ENCODE peak calls at places on chromosome 16, in eight cellular contexts. P is hepatocyte, A is HCT116, R is GM23338, O is OCI-LY7, G is PC-9, T is MM.1S, X is Karpas-422. L is an unnamed sample. For H3K9me2, the result is how much of the 10 kb centered on the place peaks cover.

GRCh38 chr16:6531067-6531466 is 801.6 kb upstream of the RBFOX1 start:
- DNase-seq in P (no peak), A (no peak), R (no peak), O (no peak), G (no peak), T (no peak), X (no peak), L (no peak)

GRCh38 chr16:4055748-4056147 is 60.5 kb downstream of the ADCY9 start:
- DNase-seq in P (no peak), A (no peak), R (no peak), O (no peak), G (no peak), T (no peak), X (no peak), L (no peak)

GRCh38 chr16:77599793-77600415 is 122.4 kb upstream of the NUDT7 start:
- DNase-seq in P (peak), A (peak), R (peak), O (peak), G (no peak), T (peak), X (peak), L (peak)

GRCh38 chr16:58110590-58111330 is 18.4 kb downstream of the CFAP20 start:
- DNase-seq in P (no peak), A (no peak), R (peak), O (no peak), G (no peak), T (no peak), X (no peak), L (peak)

GRCh38 chr16:23499801-23500200 is 10.5 kb downstream of the GGA2 start:
- DNase-seq in P (no peak), A (no peak), R (peak), O (peak), G (no peak), T (no peak), X (no peak), L (no peak)

GRCh38 chr16:85199069-85199725 is 86.9 kb upstream of the CIBAR2 start:
- DNase-seq in P (no peak), A (no peak), R (no peak), O (no peak), G (peak), T (no peak), X (no peak), L (peak)

GRCh38 chr16:81618661-81619060 is 160.4 kb upstream of the PLCG2 start:
- DNase-seq in P (peak), A (no peak), R (no peak), O (no peak), G (no peak), T (no peak), X (no peak), L (no peak)

GRCh38 chr16:80117731-80118130 is 423.1 kb upstream of the DYNLRB2 start:
- DNase-seq in P (no peak), A (no peak), R (no peak), O (no peak), G (no peak), T (no peak), X (no peak), L (no peak)

GRCh38 chr16:78106659-78107058 is 7.2 kb downstream of the WWOX start:
- DNase-seq in P (no peak), A (no peak), R (no peak), O (no peak), G (no peak), T (no peak), X (no peak), L (no peak)

GRCh38 chr16:11562941-11563340 is 23.8 kb downstream of the LITAF start:
- DNase-seq in P (no peak), A (no peak), R (no peak), O (no peak), G (no peak), T (no peak), X (no peak), L (no peak)

GRCh38 chr16:58025351-58026138 is at the start of gene MMP15:
- DNase-seq in P (peak), A (peak), R (peak), O (peak), G (peak), T (peak), X (peak), L (peak)

GRCh38 chr16:88066680-88067529 is 115.7 kb downstream of the BANP start:
- DNase-seq in P (no peak), A (no peak), R (no peak), O (no peak), G (no peak), T (no peak), X (no peak), L (no peak)

GRCh38 chr16:15573274-15573895 is 69.6 kb downstream of the MARF1 start:
- DNase-seq in P (no peak), A (no peak), R (no peak), O (no peak), G (no peak), T (no peak), X (no peak), L (no peak)

GRCh38 chr16:88378401-88378800 is 4.4 kb upstream of the ZNF469 start:
- DNase-seq in P (no peak), A (no peak), R (no peak), O (no peak), G (no peak), T (no peak), X (no peak), L (no peak)

DNA sequence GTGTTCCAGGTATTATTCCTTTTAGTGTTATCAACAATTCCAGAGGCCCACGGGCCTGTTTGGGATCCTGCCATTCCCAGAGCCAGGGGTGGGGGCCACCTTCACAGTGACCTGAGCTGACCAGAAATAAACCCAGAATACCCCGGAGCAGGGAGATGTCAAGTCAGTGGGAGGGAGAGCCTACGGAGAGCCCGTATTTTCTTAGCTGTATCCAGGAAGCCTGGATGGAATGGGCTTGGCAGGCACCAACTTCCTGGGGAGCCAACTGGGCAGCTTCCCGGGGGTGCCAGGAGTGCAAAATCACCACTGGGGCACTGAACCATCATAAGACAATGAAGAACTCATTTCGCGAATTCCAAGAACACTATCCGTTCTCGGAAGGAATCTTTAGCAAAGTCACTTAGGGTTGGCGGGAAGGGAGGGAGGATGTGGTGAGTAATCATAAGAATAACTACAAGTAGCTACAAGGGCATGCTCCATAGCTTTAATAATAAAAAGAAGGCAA is 13.2 kb upstream of the MRTFB start:
- DNase-seq in P (no peak), A (no peak), R (no peak), O (no peak), G (no peak), T (no peak), X (no peak), L (no peak)
- H3K4me3 ChIP-seq in P (no peak), A (no peak), R (no peak), O (no peak), G (no peak), T (no peak), X (no peak), L (no peak)

GRCh38 chr16:74623846-74624245 is 16.9 kb upstream of the GLG1 start:
- DNase-seq in P (no peak), A (no peak), R (no peak), O (no peak), G (no peak), T (no peak), X (no peak), L (no peak)

GRCh38 chr16:74625500-74626350 is 18.8 kb upstream of the GLG1 start:
- DNase-seq in P (no peak), A (no peak), R (no peak), O (no peak), G (no peak), T (no peak), X (no peak), L (no peak)

GRCh38 chr16:74627506-74628220 is 20.7 kb upstream of the GLG1 start:
- DNase-seq in P (no peak), A (no peak), R (no peak), O (no peak), G (no peak), T (no peak), X (no peak), L (peak)

GRCh38 chr16:74623214-74623842 is 16.4 kb upstream of the GLG1 start:
- DNase-seq in P (peak), A (no peak), R (peak), O (peak), G (no peak), T (peak), X (peak), L (peak)

GRCh38 chr16:74626741-74627416 is 20.0 kb upstream of the GLG1 start:
- DNase-seq in P (no peak), A (no peak), R (no peak), O (no peak), G (no peak), T (no peak), X (no peak), L (peak)
- H3K9me2 ChIP-seq in P (under half), A (under half), R (under half), O (under half), G (under half), T (under half), X (under half), L (under half)

DNA sequence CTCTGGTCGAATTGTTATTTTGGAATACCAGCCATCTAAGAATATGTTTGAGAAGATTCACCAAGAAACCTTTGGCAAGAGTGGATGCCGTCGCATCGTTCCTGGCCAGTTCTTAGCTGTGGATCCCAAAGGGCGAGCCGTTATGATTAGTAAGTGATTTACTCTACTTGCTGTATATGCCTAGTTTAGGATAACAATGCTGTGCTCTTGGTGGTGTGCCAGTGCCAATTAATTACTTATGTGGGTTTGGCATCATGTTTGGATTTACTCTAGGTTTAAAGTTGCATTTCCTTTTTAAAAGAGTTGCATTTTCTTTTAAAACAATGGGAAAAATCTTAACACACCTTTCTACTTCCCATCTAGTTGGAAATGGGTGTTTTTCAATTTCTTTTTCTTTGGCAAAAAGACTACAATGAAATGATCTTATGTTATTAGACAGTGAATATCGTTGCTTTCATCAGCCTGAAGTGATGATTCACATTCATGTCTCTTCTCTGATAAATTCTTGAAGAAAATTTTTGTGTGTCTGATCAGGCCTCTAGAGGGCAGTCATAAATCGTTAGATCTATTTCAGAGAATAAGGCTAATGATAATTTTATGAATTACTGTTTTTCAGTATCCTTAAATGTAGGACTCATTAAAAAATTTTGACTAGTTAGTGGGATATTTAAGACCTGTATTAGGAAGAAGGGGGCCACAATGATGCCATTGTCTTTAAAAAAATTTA is 5.6 kb downstream of the SF3B3 start:
- DNase-seq in P (peak), A (peak), R (peak), O (peak), G (no peak), T (peak), X (peak), L (peak)
- H3K4me2 ChIP-seq in P (no peak), A (no peak), R (no peak), O (peak), G (peak), T (peak), X (no peak), L (peak)

GRCh38 chr16:16966439-16966838 is 504.3 kb downstream of the XYLT1 start:
- DNase-seq in P (no peak), A (no peak), R (no peak), O (no peak), G (no peak), T (no peak), X (no peak), L (no peak)

GRCh38 chr16:16973726-16974125 is 497.0 kb downstream of the XYLT1 start:
- DNase-seq in P (no peak), A (no peak), R (no peak), O (no peak), G (no peak), T (no peak), X (no peak), L (no peak)

GRCh38 chr16:16972831-16973230 is 497.9 kb downstream of the XYLT1 start:
- DNase-seq in P (no peak), A (no peak), R (no peak), O (no peak), G (no peak), T (no peak), X (no peak), L (no peak)

GRCh38 chr16:16974192-16974591 is 496.6 kb downstream of the XYLT1 start:
- DNase-seq in P (peak), A (no peak), R (no peak), O (no peak), G (no peak), T (no peak), X (no peak), L (no peak)

GRCh38 chr16:16971042-16971441 is 499.7 kb downstream of the XYLT1 start:
- DNase-seq in P (no peak), A (no peak), R (no peak), O (no peak), G (no peak), T (no peak), X (no peak), L (no peak)
- H3K4me3 ChIP-seq in P (no peak), A (no peak), R (no peak), O (no peak), G (no peak), T (no peak), X (no peak), L (no peak)

DNA sequence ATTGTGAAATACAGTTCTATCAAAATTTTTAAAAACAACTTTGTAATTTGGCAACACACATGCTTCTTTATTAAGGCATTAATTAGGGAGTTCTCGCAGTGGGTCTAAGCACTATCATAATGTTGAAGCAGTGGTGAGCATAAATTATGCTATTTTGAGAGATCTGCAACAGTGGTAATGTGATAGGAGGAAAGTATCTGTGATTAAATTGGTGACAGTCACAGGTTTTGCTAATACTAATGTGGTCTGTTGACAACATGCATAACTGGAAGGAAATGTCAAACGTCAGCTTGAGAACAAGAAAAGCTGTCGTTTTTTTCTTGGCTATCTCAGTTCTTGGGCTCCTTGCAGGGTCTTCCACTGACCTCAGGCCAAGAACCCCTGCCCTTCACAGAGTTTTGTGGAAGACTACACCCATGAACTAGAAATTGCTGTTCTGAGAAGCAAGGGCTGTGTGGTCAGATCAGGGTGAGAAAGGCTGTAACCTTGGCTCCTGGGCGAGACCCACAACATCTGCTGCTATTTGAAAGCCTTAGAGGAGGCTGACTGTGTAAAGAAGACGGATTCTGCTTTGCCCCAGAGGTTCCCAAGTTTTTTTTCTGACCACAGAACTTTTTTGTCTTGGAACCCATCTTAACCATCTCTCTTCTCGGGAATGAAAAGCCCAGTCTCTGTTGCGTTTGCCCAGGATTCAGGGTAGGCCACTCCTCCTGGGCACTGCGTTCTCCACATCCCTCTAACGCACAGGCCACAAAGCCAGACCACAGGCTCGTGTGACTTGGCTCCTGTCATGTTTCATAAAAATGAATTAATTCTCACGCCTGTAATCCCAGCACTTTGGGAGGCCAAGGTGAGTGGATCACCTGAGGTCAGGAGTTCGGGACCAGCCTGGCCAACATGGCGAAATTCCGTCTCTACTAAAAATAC is 13.9 kb downstream of the ATP2A1 start:
- DNase-seq in P (no peak), A (no peak), R (no peak), O (no peak), G (no peak), T (no peak), X (no peak), L (no peak)
- H3K9me2 ChIP-seq in P (under half), A (under half), R (under half), O (under half), G (under half), T (under half), X (under half), L (under half)

GRCh38 chr16:56869513-56870270 is 4.7 kb downstream of the SLC12A3 start:
- DNase-seq in P (no peak), A (peak), R (peak), O (peak), G (peak), T (peak), X (peak), L (peak)

GRCh38 chr16:56868175-56868574 is 3.2 kb downstream of the SLC12A3 start:
- DNase-seq in P (no peak), A (no peak), R (no peak), O (no peak), G (no peak), T (no peak), X (no peak), L (no peak)

GRCh38 chr16:56871172-56871593 is 6.2 kb downstream of the SLC12A3 start:
- DNase-seq in P (peak), A (no peak), R (no peak), O (no peak), G (peak), T (peak), X (no peak), L (peak)

GRCh38 chr16:56872863-56873391 is 7.9 kb downstream of the SLC12A3 start:
- DNase-seq in P (no peak), A (no peak), R (no peak), O (no peak), G (no peak), T (no peak), X (no peak), L (peak)

GRCh38 chr16:56870271-56870888 is 5.4 kb downstream of the SLC12A3 start:
- DNase-seq in P (no peak), A (no peak), R (no peak), O (no peak), G (no peak), T (no peak), X (no peak), L (no peak)
- H3K4me2 ChIP-seq in P (no peak), A (no peak), R (no peak), O (peak), G (no peak), T (no peak), X (peak), L (no peak)

DNA sequence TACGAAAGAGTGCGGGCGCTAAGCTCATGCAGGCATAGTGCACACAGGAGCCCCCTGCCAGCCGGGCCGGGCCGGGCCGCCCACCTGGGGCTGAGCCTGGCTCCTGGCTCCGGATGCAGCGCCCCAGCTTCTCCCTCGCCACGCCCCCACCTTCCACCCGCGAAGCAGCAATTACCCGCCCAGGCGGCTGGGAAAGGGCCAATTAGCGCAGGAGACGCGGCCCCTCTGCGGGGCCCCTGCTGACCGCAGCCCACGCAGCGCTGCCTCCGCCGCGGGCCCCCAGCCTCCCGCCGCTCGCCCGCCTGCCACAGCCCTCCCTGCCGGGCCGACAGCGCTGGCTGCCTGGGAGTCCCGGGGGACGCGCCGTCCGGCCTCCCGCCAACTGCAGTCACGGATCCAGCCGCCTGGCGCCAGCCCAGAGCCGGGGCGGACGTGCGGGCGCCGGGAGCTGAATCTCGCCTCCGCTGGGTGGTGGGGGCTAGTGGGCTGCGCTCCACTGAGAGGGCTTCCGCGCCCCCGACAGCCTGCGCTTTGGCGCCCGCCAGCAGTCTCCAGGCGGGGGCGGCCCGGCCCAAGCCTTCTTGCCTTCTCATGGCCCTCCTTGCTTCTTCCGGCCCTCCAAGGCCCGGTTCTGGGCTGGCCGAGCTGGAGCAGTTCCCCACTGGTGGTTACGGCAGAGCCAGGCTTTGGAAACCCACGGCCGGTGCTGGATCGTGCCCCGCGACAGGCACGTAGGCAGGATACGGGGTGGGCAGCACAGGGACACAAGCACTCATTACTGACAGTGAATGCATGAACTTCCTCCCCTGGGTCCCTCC is 14.9 kb upstream of the CBFB start:
- DNase-seq in P (peak), A (no peak), R (peak), O (peak), G (peak), T (peak), X (peak), L (peak)
- H3K4me3 ChIP-seq in P (peak), A (peak), R (peak), O (peak), G (no peak), T (peak), X (peak), L (peak)

GRCh38 chr16:576823-577201 is 7.0 kb downstream of the PIGQ start:
- DNase-seq in P (no peak), A (no peak), R (peak), O (no peak), G (no peak), T (no peak), X (peak), L (no peak)
- H3K9me2 ChIP-seq in P (under half), A (under half), R (under half), O (under half), G (under half), T (under half), X (under half), L (under half)

GRCh38 chr16:89392881-89393730 is 97.3 kb downstream of the ANKRD11 start:
- DNase-seq in P (no peak), A (no peak), R (peak), O (no peak), G (no peak), T (no peak), X (no peak), L (no peak)
- H3K4me2 ChIP-seq in P (no peak), A (no peak), R (peak), O (no peak), G (no peak), T (no peak), X (no peak), L (peak)